ENCODE peak calls at places on chromosomes 4 and X, in six cellular contexts. T is fibroblast of lung, M is left lung, L is aorta, G is heart left ventricle, O is PC-9. E is an unnamed sample.

GRCh38 chr4:158253350-158253980 is 43.2 kb downstream of the TMEM144 start:
- DNase-seq in G (peak), L (peak), O (no peak), T (peak), M (no peak), E (no peak)

GRCh38 chr4:137623013-137623412 is 90.7 kb upstream of the PCDH18 start:
- DNase-seq in G (no peak), O (no peak), T (peak), L (no peak), M (no peak), E (no peak)

GRCh38 chrX:74434336-74434735 is 13.0 kb downstream of the SLC16A2 start:
- DNase-seq in M (no peak), O (no peak), G (no peak), L (no peak), T (no peak), E (no peak)

GRCh38 chrX:82087699-82088098 is 885.8 kb downstream of the SH3BGRL start:
- DNase-seq in M (no peak), L (no peak), G (no peak), T (no peak), O (no peak), E (no peak)

GRCh38 chr4:48129307-48130014 is 4.6 kb downstream of the TXK start:
- DNase-seq in G (no peak), T (no peak), M (no peak), O (no peak), L (no peak), E (no peak)

GRCh38 chrX:97705936-97706335 is 822.2 kb downstream of the RPA4 start:
- DNase-seq in O (no peak), L (no peak), M (no peak), T (no peak), G (no peak), E (no peak)

GRCh38 chr4:137621056-137621455 is 88.8 kb upstream of the PCDH18 start:
- DNase-seq in T (no peak), O (no peak), G (no peak), L (no peak), M (no peak), E (no peak)

GRCh38 chrX:18793601-18794089 is 86.2 kb downstream of the PPEF1 start:
- DNase-seq in M (no peak), G (no peak), O (no peak), T (peak), L (no peak), E (no peak)

GRCh38 chrX:110699109-110699508 is 96.5 kb downstream of the CHRDL1 start:
- DNase-seq in M (no peak), T (no peak), G (no peak), L (no peak), O (no peak), E (no peak)

DNA sequence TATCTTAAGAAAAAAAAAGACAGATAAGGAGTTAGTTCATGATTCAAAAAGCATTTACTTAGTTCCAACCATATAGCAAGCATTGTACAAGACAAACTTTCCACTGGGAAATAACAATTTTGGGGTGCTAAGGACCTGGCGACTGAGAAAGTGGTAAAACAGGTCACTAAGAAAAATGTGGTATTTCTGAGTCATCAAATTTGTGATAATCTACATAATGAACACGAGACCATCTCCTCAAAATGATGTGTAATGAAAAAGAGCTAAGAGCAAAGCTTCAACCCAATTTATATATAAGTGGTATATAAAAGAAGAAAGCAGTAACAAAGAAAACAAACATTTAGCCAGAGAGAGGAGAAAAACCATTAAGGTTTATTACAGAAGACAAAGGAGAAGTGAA is 72.3 kb downstream of the FBXW7 start:
- DNase-seq in L (no peak), G (no peak), M (no peak), T (no peak), O (no peak), E (no peak)
- H3K27ac ChIP-seq in L (no peak), G (no peak), M (no peak), T (no peak), O (no peak), E (no peak)

GRCh38 chrX:72080800-72081199 is 50.9 kb downstream of the RTL5 start:
- DNase-seq in L (no peak), M (no peak), G (no peak), T (no peak), O (no peak), E (no peak)

GRCh38 chrX:72079607-72080006 is 52.1 kb downstream of the RTL5 start:
- DNase-seq in T (no peak), O (no peak), L (no peak), M (peak), G (peak), E (no peak)

GRCh38 chrX:72080150-72080549 is 51.6 kb downstream of the RTL5 start:
- DNase-seq in M (no peak), O (no peak), L (no peak), G (no peak), T (no peak), E (no peak)

GRCh38 chrX:72083291-72083690 is 48.4 kb downstream of the RTL5 start:
- DNase-seq in O (no peak), G (no peak), M (no peak), T (no peak), L (no peak), E (no peak)

DNA sequence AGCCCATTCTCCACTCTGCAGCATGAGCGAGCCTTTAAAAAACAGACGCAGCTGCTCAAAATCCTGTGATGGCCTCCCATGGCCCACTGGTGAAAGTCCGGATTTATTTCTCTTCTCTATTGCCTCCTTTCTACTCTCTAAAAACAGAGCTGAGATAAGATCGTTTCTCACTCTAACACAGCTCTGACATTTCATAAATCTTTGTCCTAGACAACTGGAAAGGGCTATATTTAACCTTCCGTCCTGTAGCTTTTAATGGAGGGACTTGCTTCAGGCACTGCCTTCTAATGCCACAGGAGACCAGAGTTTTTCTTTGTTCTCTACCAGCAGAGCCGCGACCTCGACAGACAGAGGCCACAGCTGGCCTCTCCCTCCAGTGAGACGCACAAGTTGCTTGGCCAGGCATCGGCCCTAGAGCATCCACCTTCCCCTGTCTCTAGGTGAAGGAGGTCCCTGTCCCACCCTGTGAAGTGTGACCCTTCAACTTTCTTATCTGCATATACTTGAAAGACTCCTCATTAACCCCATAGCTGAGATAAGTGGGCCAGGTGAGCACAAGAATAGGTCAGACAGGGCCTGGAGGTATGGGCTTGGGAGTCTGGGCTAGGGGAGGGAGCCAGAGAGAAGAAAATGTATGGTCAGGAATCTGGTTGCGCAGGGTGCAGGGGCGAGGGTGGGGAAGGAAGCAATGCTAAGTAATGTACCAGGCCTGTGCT is 50.0 kb downstream of the RTL5 start:
- DNase-seq in G (no peak), L (no peak), T (no peak), O (no peak), M (no peak), E (no peak)
- H3K4me3 ChIP-seq in G (peak), L (no peak), T (no peak), O (no peak), M (no peak), E (no peak)

DNA sequence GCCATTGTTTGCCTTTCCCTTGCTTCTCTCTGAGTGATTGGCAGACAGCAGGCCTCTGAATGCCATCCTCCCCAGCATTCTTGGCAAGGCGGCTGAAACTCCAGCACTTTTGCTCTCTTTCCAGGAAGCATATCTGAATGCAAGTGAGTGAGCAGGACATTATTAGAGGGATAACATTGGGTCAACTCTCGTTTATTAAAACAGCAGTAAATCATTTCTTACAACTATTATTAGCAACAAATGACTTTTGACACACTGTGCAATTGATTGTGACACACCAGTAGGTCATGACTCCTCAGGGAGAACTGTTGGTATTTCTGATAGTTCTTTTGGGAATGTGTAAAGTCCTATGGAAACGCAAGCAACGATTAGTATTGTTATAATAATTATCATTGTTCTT is 103.8 kb downstream of the EFNB1 start:
- DNase-seq in O (peak), M (no peak), T (peak), L (peak), G (no peak), E (no peak)
- H3K27ac ChIP-seq in O (no peak), M (no peak), T (no peak), L (no peak), G (peak), E (no peak)

GRCh38 chrX:45622042-45622423 is 421.4 kb upstream of the DIPK2B start:
- DNase-seq in T (no peak), L (no peak), O (no peak), M (no peak), G (no peak), E (no peak)
- H3K4me3 ChIP-seq in T (no peak), L (no peak), O (no peak), M (no peak), G (no peak), E (no peak)

DNA sequence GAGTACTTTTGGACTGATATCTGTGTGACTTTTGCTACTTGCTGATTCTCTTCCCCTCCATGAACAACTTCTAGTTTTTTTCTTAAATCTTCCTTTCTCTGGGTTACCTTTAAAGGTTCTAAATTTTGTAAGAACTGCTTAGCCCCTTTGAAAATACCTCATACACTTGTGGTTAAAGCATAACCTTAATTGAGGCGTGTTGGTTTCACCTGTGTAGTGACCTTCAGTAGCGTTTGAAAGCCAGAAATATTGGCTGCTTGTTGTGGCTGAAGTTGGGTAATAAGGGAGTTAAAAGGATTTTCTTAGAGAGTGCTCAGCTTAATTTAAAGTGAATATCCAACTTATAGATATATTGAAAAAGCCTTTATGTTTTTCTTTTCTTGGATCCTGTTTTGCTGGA is 32.0 kb downstream of the MAGEC1 start:
- DNase-seq in G (no peak), T (no peak), L (no peak), M (no peak), O (no peak), E (no peak)
- H3K27ac ChIP-seq in G (no peak), T (no peak), L (no peak), M (no peak), O (no peak), E (no peak)

GRCh38 chrX:115889121-115889890 is 281.2 kb upstream of the AGTR2 start:
- DNase-seq in O (no peak), T (no peak), G (no peak), M (no peak), L (no peak), E (no peak)

GRCh38 chrX:115892787-115893671 is 277.5 kb upstream of the AGTR2 start:
- DNase-seq in O (peak), L (peak), T (peak), G (no peak), M (no peak), E (no peak)

GRCh38 chrX:115894087-115894486 is 276.5 kb upstream of the AGTR2 start:
- DNase-seq in G (no peak), L (no peak), T (no peak), M (no peak), O (peak), E (no peak)

GRCh38 chrX:115895678-115896329 is 274.7 kb upstream of the AGTR2 start:
- DNase-seq in M (no peak), T (no peak), G (no peak), L (no peak), O (no peak), E (no peak)

GRCh38 chrX:115892056-115892708 is 278.4 kb upstream of the AGTR2 start:
- DNase-seq in L (no peak), M (no peak), T (no peak), G (no peak), O (peak), E (no peak)
- H3K4me3 ChIP-seq in L (no peak), M (no peak), T (no peak), G (no peak), O (peak), E (no peak)

DNA sequence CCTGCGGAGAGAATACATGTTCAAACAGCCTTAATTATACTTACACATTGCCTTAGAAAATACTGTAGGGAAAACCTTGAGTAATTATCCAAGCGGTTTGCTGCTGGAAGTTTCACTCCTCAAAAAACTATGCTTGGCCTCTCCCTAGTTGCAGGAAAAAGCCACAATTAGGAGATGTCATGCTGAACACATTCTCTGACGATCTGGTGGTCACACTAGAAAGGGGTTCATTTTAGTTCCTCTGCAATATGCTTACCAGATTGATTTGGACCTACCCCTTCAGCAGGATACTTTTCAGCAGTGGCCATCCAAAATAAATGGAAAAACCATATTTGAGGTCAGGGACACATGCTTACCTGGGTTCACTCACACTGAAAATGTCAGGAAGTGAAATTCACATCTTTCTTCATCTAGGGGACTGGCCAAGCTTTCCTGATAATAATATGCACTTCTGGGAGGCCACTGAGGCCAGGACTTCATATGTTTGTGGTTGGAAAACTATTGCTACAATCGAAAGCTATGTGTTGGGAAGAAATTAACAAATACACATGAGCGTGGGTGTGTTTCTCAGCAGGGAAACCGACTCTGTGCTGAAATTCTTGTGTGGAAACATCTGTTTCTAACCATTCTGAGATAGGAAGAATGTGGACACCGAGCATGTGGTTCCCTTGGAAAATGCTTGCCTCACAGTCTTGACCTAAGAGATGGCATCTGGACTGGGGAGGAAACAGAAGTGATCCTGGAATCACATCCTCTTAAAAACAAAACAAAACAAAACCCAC is 68.8 kb downstream of the ATXN3L start:
- DNase-seq in O (no peak), L (peak), G (peak), T (peak), M (no peak), E (no peak)
- H3K27ac ChIP-seq in O (no peak), L (no peak), G (peak), T (peak), M (no peak), E (no peak)

GRCh38 chrX:23333842-23334535 is 660 bp upstream of the PTCHD1 start:
- DNase-seq in O (no peak), T (no peak), G (no peak), M (peak), L (no peak), E (no peak)
- H3K4me3 ChIP-seq in O (no peak), T (no peak), G (peak), M (peak), L (peak), E (no peak)

DNA sequence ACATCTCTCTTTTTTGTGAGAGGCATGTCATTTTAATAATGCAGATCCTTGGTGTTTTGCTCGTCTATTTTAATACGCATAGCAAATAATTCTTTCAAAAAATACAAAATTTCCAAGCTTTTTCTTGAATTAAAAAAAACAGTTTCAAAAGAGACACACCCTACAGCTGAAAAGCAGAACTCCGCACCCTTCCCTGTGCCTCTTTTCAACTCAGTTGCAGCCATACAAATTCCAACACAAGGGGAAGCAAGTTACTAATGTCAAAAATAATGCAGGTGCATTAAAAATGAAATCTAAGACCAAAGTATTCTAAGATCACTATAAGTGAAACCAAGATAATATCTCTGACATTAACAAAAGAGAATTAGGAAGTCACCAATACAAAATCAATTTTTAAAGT is 66.6 kb downstream of the NR3C2 start:
- DNase-seq in T (no peak), G (no peak), L (no peak), M (no peak), O (no peak), E (no peak)
- H3K27ac ChIP-seq in T (no peak), G (no peak), L (no peak), M (no peak), O (no peak), E (no peak)

DNA sequence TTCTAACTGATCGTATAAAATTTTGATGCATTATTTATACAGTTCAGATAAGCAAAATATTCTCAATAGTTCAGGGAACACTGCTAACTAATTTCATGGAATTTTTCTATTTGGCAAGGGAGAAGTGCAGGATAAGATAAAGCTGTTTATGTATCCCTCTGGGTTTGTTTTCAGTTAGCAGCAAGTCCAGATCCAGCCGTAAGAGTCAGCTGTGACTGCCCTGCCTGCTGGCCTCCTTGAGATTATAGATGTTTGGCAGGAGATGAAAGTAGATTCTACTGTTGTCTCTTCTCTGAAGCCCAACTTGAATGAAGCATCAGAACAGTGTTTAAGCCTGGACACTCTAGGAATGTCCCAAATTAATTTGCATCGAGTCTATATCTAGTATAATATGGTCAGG is 29.5 kb downstream of the ANTXR2 start:
- DNase-seq in G (no peak), O (no peak), L (no peak), M (no peak), T (peak), E (no peak)
- H3K4me3 ChIP-seq in G (no peak), O (no peak), L (no peak), M (no peak), T (no peak), E (no peak)

E was measured in CD8-positive, alpha-beta memory T cell.